ENCODE peak calls at places on chromosomes 4 and X, in six cellular contexts. Y is mesendoderm, V is H1, N is neuronal stem cell, C is H9, U is trophoblast cell. E is an unnamed sample.

GRCh38 chr4:94934201-94934600 is 176.4 kb downstream of the BMPR1B start:
- DNase-seq in Y (no peak), C (no peak), U (peak), N (no peak), V (no peak), E (peak)

GRCh38 chrX:65601126-65601525 is 66.3 kb upstream of the MSN start:
- DNase-seq in C (no peak), V (no peak), Y (no peak), U (no peak), N (no peak), E (no peak)

GRCh38 chr4:122364700-122365404 is 14.0 kb upstream of the ADAD1 start:
- DNase-seq in Y (peak), N (no peak), V (peak), C (peak), U (no peak), E (no peak)

GRCh38 chr4:84971319-84971932 is 4.9 kb upstream of the WDFY3 start:
- DNase-seq in V (no peak), N (no peak), C (no peak), Y (peak), U (peak), E (peak)

GRCh38 chrX:17440836-17441235 is 65.8 kb downstream of the NHS start:
- DNase-seq in V (no peak), C (no peak), N (no peak), Y (no peak), U (no peak), E (no peak)

GRCh38 chrX:77436682-77437081 is 10.5 kb upstream of the FGF16 start:
- DNase-seq in U (no peak), Y (no peak), V (no peak), C (no peak), N (no peak), E (peak)

GRCh38 chrX:997631-998137 is 214.8 kb downstream of the CRLF2 start:
- DNase-seq in N (peak), C (peak), U (no peak), V (peak), Y (peak), E (no peak)

GRCh38 chr4:3523146-3523627 is 9.0 kb downstream of the LRPAP1 start:
- DNase-seq in U (no peak), C (no peak), N (no peak), Y (no peak), V (no peak), E (no peak)

GRCh38 chr4:104815593-104816156 is 321.0 kb upstream of the CXXC4 start:
- DNase-seq in Y (no peak), U (no peak), C (no peak), V (no peak), N (no peak), E (no peak)

GRCh38 chr4:134722306-134722705 is 520.7 kb upstream of the PABPC4L start:
- DNase-seq in C (no peak), V (no peak), N (no peak), Y (no peak), U (no peak), E (no peak)

GRCh38 chr4:122772311-122772710 is 39.8 kb downstream of the BBS12 start:
- DNase-seq in V (no peak), C (no peak), U (no peak), N (no peak), Y (no peak), E (peak)

GRCh38 chrX:11341274-11342256 is 48.4 kb downstream of the AMELX start:
- DNase-seq in U (peak), C (no peak), Y (peak), V (no peak), N (no peak), E (peak)

GRCh38 chrX:30735839-30736238 is 82.6 kb downstream of the GK start:
- DNase-seq in C (peak), Y (peak), U (peak), N (peak), V (peak), E (peak)

GRCh38 chrX:134512566-134512965 is 52.6 kb downstream of the HPRT1 start:
- DNase-seq in V (no peak), N (no peak), C (no peak), U (peak), Y (peak), E (peak)

GRCh38 chr4:116849620-116850019 is 235.8 kb downstream of the TRAM1L1 start:
- DNase-seq in U (no peak), C (no peak), Y (peak), N (no peak), V (no peak), E (no peak)

GRCh38 chr4:79857811-79858210 is 215.2 kb downstream of the ANTXR2 start:
- DNase-seq in Y (no peak), V (no peak), N (no peak), U (no peak), C (no peak), E (no peak)

GRCh38 chr4:71272976-71273375 is 65.8 kb upstream of the SLC4A4 start:
- DNase-seq in Y (no peak), U (no peak), V (no peak), N (no peak), C (no peak), E (no peak)

GRCh38 chrX:24110049-24110448 is 39.5 kb upstream of the ZFX start:
- DNase-seq in Y (no peak), U (no peak), N (no peak), C (no peak), V (no peak), E (no peak)
- H2AK5ac ChIP-seq in Y (no peak), U (no peak), N (no peak), C (no peak), V (no peak), E (no peak)

DNA sequence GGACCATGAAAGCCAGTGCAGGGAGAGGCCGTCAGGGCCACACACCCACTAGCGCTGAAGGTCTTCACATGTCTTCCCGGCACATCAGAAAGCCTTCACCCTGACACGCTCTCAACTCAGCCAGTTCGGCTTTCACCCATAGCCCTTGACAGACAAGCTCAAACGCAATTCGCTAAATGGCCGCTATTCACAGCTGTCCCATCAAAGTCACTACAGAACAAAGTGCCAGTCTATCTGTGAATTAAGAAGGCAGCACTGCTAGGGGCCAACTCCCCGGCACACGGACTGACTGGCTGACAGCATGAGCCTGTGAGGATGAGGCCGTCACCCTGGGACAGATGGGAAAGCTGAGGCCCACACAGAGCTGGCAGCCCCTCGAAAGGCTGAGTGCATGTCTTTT is 45.7 kb downstream of the ACOX3 start:
- DNase-seq in C (no peak), N (no peak), U (no peak), V (no peak), Y (no peak), E (no peak)
- H2AK5ac ChIP-seq in C (no peak), N (no peak), U (no peak), V (no peak), Y (no peak), E (peak)

GRCh38 chrX:130543603-130544002 is 141.8 kb downstream of the RBMX2 start:
- DNase-seq in C (no peak), Y (no peak), V (no peak), U (no peak), N (no peak), E (no peak)
- H2AK5ac ChIP-seq in C (no peak), Y (no peak), V (no peak), U (no peak), N (no peak), E (no peak)

GRCh38 chr4:16034010-16034829 is 49.6 kb downstream of the PROM1 start:
- DNase-seq in Y (no peak), N (no peak), C (no peak), V (no peak), U (no peak), E (peak)
- H2AK5ac ChIP-seq in Y (no peak), N (no peak), C (no peak), V (no peak), U (no peak), E (no peak)

GRCh38 chr4:128322986-128323385 is 35.4 kb upstream of the PGRMC2 start:
- DNase-seq in Y (peak), C (no peak), N (no peak), V (no peak), U (peak), E (peak)
- H2AK5ac ChIP-seq in Y (no peak), C (no peak), N (no peak), V (no peak), U (peak), E (peak)